ENCODE peak calls at places on chromosomes 7 and 10, in six cellular contexts. D is SK-N-SH, E is K562, I is HL-60, B is GM12878, T is H1. G is an unnamed sample.
A peak's percentile ranks its signal among the peaks of the same experiment; 100 is the strongest.

GRCh38 chr10:28930520-28931495 is 253.5 kb downstream of the BAMBI start:
- DNase-seq in D (no peak), E (no peak), I (no peak), B (no peak), T (no peak), G (no peak)

GRCh38 chr7:158491094-158491493 is 96.5 kb downstream of the PTPRN2 start:
- DNase-seq in D (no peak), E (no peak), I (no peak), B (no peak), T (no peak), G (no peak)

GRCh38 chr10:97760461-97761257 is 11.1 kb downstream of the SFRP5 start:
- DNase-seq in D (no peak), E (no peak), I (no peak), B (no peak), T (no peak), G (no peak)

GRCh38 chr7:44638611-44639557 is 32.5 kb downstream of the OGDH start:
- DNase-seq in D (peak; percentile 67), E (peak; percentile 85), I (peak; percentile 86), B (peak; percentile 80), T (no peak), G (peak; percentile 62)

GRCh38 chr7:135208417-135208793 is 2.9 kb downstream of the WDR91 start:
- DNase-seq in D (no peak), E (peak; percentile 57), I (no peak), B (no peak), T (no peak), G (no peak)

GRCh38 chr10:104521901-104522827 is 118.9 kb upstream of the SORCS3 start:
- DNase-seq in D (peak; percentile 63), E (no peak), I (no peak), B (no peak), T (no peak), G (no peak)

GRCh38 chr10:26555719-26556368 is 117.7 kb downstream of the APBB1IP start:
- DNase-seq in D (no peak), E (no peak), I (peak; percentile 52), B (no peak), T (no peak), G (peak; percentile 24)

GRCh38 chr10:74643586-74643956 is 182.8 kb upstream of the KAT6B start:
- DNase-seq in D (no peak), E (no peak), I (no peak), B (no peak), T (no peak), G (no peak)

GRCh38 chr7:99860281-99861127 is 16.3 kb downstream of the OR2AE1 start:
- DNase-seq in D (no peak), E (no peak), I (no peak), B (no peak), T (no peak), G (peak; percentile 97)

GRCh38 chr7:30173058-30173897 is 38.5 kb downstream of the MTURN start:
- DNase-seq in D (peak; percentile 87), E (peak; percentile 41), I (no peak), B (no peak), T (no peak), G (peak; percentile 20)

GRCh38 chr10:78357027-78357672 is 323.5 kb downstream of the RPS24 start:
- DNase-seq in D (no peak), E (no peak), I (no peak), B (no peak), T (peak; percentile 34), G (no peak)

GRCh38 chr10:117609095-117609821 is 66.7 kb downstream of the EMX2 start:
- DNase-seq in D (no peak), E (no peak), I (no peak), B (no peak), T (no peak), G (peak; percentile 36)

GRCh38 chr10:59880019-59880717 is 26.2 kb downstream of the CCDC6 start:
- DNase-seq in D (no peak), E (peak; percentile 44), I (no peak), B (no peak), T (no peak), G (no peak)

GRCh38 chr7:123397746-123398145 is 136.6 kb downstream of the IQUB start:
- DNase-seq in D (no peak), E (no peak), I (no peak), B (no peak), T (no peak), G (no peak)

GRCh38 chr10:62735464-62736188 is 68.9 kb upstream of the ADO start:
- DNase-seq in D (no peak), E (peak; percentile 36), I (no peak), B (peak; percentile 65), T (no peak), G (no peak)

GRCh38 chr7:45328397-45329080 is 170.9 kb downstream of the RAMP3 start:
- DNase-seq in D (no peak), E (no peak), I (no peak), B (no peak), T (no peak), G (no peak)

GRCh38 chr10:30075487-30075886 is 16.1 kb upstream of the JCAD start:
- DNase-seq in D (no peak), E (no peak), I (no peak), B (no peak), T (no peak), G (no peak)

GRCh38 chr7:84837405-84837804 is 349.5 kb downstream of the SEMA3D start:
- DNase-seq in D (no peak), E (peak; percentile 59), I (no peak), B (no peak), T (no peak), G (no peak)

GRCh38 chr7:150406565-150407421 is 27.7 kb downstream of the ZNF775 start:
- DNase-seq in D (no peak), E (peak; percentile 41), I (no peak), B (peak; percentile 86), T (no peak), G (peak; percentile 80)
- TF ChIP-seq GABPA in D (no peak), E (peak; percentile 32), I (no peak), B (no peak), T (no peak), G (no peak)

GRCh38 chr7:77331938-77332695 is 84.0 kb downstream of the GSAP start:
- DNase-seq in D (peak; percentile 89), E (peak; percentile 86), I (peak; percentile 73), B (peak; percentile 95), T (peak; percentile 15), G (peak; percentile 76)
- TF ChIP-seq GABPA in D (no peak), E (no peak), I (no peak), B (no peak), T (no peak), G (no peak)

DNA sequence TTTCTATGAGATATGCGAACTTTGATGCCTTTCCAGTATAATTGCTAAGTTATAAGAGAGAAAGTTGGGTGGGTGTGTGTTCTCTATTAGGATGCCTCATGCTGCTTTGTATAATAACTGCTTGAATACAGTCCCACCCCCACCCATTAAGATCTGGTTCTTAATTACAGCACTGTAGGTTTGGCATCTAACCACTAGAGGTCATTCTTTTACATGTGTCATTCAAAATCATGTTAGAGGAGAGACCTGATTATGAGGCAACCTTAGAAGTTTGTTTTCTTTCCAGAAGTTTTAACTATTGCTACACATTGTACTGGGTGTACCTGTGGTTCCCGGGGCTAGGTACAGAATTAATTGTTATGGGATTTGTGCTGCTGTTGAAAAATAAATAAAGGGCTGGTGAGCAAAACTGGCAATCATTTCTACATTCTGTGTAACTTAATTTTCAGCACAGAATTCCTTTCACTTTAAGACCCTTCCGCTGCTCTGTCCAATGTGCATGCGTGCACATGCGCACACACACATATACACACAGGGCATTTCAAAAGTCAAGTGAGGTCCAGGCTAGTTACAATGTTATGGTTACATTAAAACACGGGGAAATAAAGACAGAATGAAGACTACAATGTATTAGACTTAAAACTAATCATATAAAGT is 1156.3 kb downstream of the SORCS3 start:
- DNase-seq in D (peak; percentile 48), E (peak; percentile 1), I (peak; percentile 1), B (peak; percentile 5), T (no peak), G (peak; percentile 8)
- TF ChIP-seq GABPA in D (no peak), E (no peak), I (no peak), B (no peak), T (no peak), G (no peak)

DNA sequence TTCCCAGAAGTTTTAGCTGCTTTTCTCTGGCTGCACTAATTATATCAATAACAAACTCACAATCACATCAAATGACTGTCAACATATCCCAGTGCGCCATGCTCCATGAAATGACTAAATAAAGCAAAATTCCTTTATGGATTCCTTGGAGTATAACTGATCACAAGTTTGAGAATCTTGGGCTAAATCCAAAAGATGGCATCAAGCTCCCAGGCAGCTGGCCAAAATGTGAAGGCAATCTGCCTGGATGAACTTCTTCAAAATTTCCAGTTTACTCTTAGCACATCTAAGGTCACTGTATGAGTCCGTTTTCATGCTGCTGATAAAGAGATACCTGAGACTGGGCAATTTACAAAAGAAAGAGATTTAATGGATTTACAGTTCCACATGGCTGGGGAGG is 210.9 kb downstream of the CCSER2 start:
- DNase-seq in D (no peak), E (no peak), I (no peak), B (no peak), T (no peak), G (no peak)
- TF ChIP-seq GABPA in D (no peak), E (no peak), I (no peak), B (no peak), T (no peak), G (no peak)

GRCh38 chr7:130993671-130994365 is 259.8 kb upstream of the KLF14 start:
- DNase-seq in D (no peak), E (no peak), I (no peak), B (no peak), T (no peak), G (no peak)

GRCh38 chr7:130996205-130996840 is 262.3 kb upstream of the KLF14 start:
- DNase-seq in D (no peak), E (no peak), I (no peak), B (no peak), T (no peak), G (peak; percentile 42)

GRCh38 chr7:130996841-130997231 is 262.8 kb upstream of the KLF14 start:
- DNase-seq in D (no peak), E (no peak), I (no peak), B (no peak), T (no peak), G (peak; percentile 93)

GRCh38 chr7:130995252-130996081 is 261.5 kb upstream of the KLF14 start:
- DNase-seq in D (no peak), E (no peak), I (no peak), B (no peak), T (no peak), G (no peak)

DNA sequence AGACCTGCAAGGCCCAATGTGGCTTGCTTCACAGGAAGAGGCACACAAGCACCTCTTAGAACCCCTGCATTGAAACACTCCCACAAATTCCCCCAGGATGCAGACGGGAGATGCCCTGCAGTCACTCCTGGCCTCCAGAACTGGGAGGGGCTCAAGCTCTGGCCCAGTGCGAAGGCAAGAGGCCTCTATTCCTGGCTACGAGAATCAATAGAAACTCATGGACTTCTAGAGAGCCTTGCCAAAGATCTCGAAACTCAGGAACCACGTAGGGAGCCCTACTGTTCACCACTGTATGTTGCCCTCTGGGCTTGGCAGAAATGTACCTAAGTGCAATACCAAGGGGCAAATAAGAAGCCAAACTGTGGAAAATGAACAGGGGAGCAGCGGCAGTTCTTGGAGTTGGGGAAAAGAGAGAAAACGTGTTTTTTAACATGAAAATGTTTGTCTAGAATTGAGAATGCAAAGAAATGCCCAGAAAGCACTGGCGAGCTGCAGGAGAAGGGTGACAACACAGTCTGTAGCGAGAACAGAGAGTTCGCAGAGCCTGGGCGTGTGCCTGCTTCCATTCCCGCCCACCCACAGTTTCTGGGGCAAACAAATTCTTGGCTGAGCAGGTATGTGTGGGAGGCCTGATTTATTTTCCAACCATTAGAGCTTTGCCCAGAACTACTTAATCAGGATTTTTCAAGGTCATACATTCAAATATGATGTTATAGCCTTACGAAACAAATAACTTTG is 260.5 kb upstream of the KLF14 start:
- DNase-seq in D (no peak), E (no peak), I (no peak), B (no peak), T (no peak), G (no peak)
- TF ChIP-seq GABPA in D (no peak), E (no peak), I (no peak), B (no peak), T (no peak), G (no peak)

GRCh38 chr7:90587766-90588165 is 8.4 kb upstream of the CDK14 start:
- DNase-seq in D (no peak), E (no peak), I (no peak), B (no peak), T (no peak), G (no peak)
- TF ChIP-seq GABPA in D (no peak), E (no peak), I (no peak), B (no peak), T (no peak), G (no peak)